ENCODE peak calls at places on chromosomes 2 and 18, in five cellular contexts. E is K562, U is astrocyte, R is lower lobe of right lung, F is spleen. W is an unnamed sample. For H3K9me3, the result is how much of the 10 kb centered on the place peaks cover.

GRCh38 chr2:19355416-19355821 is 3.0 kb downstream of the OSR1 start:
- DNase-seq in E (no peak), U (no peak), R (no peak), F (no peak), W (no peak)

GRCh38 chr2:133497261-133497893 is 70.9 kb downstream of the NCKAP5 start:
- DNase-seq in E (no peak), U (peak), R (no peak), F (no peak), W (no peak)

GRCh38 chr18:78754311-78755043 is 225.1 kb upstream of the SALL3 start:
- DNase-seq in E (no peak), U (no peak), R (peak), F (peak), W (no peak)

GRCh38 chr18:28177828-28178635 is 1.1 kb upstream of the CDH2 start:
- DNase-seq in E (no peak), U (peak), R (no peak), F (no peak), W (no peak)

GRCh38 chr2:43798300-43798699 is 24.5 kb downstream of the DYNC2LI1 start:
- DNase-seq in E (peak), U (no peak), R (no peak), F (no peak), W (no peak)

GRCh38 chr18:48356909-48357631 is 52.1 kb downstream of the ZBTB7C start:
- DNase-seq in E (no peak), U (no peak), R (no peak), F (no peak), W (no peak)

GRCh38 chr18:75221397-75221796 is 10.8 kb downstream of the TSHZ1 start:
- DNase-seq in E (no peak), U (no peak), R (no peak), F (no peak), W (no peak)

GRCh38 chr2:101956465-101957030 is 35.2 kb upstream of the IL1R2 start:
- DNase-seq in E (no peak), U (no peak), R (no peak), F (no peak), W (no peak)

GRCh38 chr2:86035883-86036789 is 69.5 kb downstream of the POLR1A start:
- DNase-seq in E (no peak), U (peak), R (peak), F (peak), W (peak)

GRCh38 chr2:89829828-89830227 is 1138.4 kb downstream of the RPIA start:
- DNase-seq in E (no peak), U (no peak), R (no peak), F (no peak), W (no peak)

GRCh38 chr18:36153203-36153602 is 23.5 kb downstream of the ELP2 start:
- DNase-seq in E (no peak), U (peak), R (no peak), F (no peak), W (peak)

GRCh38 chr2:240946046-240946445 is 39.9 kb downstream of the CROCC2 start:
- DNase-seq in E (no peak), U (no peak), R (no peak), F (peak), W (no peak)

GRCh38 chr2:190792956-190793888 is 87.4 kb upstream of the GLS start:
- DNase-seq in E (no peak), U (peak), R (no peak), F (no peak), W (no peak)

GRCh38 chr18:51070545-51070944 is 40.5 kb downstream of the SMAD4 start:
- DNase-seq in E (no peak), U (peak), R (no peak), F (no peak), W (peak)

DNA sequence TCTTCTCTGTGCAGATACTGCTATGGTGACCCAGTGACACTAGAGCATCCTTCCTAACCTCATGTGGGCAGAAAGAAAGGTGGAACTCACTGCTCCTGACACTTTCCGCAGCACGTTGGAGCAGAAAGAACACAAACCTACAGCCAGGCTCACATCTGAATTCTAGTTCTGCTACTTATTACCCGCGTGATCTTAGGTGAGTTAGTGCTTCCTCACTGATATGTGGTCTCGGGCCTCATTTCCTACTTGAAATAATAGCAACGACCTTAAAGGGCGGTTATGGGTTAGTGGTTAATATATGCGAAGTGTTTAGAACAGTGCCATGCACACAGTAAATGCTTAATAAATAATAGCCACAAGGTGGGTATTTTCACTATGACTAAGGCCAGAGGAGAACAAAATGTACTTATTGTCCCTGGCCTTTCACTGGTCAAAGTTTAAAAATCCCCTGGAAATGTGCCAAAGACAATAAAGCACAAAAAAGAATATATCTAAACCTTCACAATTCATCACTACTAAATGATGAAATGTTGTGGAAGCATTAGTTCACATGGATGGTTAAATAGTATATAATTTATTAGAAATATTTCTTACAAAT is 66.6 kb downstream of the MYOM1 start:
- DNase-seq in E (no peak), U (no peak), R (no peak), F (no peak), W (no peak)
- H3K4me3 ChIP-seq in E (no peak), U (no peak), R (no peak), F (no peak), W (no peak)

DNA sequence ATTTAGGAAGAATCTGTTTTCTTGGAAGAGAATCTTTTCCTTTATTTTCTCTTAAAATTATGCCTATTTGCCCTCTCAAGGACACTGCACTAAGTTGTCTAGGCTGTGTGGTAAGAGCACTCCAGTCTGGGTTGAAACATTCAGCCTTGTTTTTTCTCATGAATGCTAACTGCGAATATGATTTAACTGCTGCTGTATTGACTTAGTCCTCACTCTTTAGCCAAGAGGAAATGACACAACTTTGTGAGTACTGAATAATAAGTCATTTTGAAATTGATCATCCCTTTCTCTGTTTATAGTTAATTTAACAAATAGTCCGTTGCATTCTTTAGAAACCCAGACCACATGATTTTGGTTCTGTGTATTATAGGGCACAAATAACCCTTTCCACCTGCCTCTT is 4.5 kb upstream of the RND3 start:
- DNase-seq in E (no peak), U (peak), R (no peak), F (no peak), W (no peak)
- H3K27ac ChIP-seq in E (no peak), U (no peak), R (no peak), F (no peak), W (no peak)

DNA sequence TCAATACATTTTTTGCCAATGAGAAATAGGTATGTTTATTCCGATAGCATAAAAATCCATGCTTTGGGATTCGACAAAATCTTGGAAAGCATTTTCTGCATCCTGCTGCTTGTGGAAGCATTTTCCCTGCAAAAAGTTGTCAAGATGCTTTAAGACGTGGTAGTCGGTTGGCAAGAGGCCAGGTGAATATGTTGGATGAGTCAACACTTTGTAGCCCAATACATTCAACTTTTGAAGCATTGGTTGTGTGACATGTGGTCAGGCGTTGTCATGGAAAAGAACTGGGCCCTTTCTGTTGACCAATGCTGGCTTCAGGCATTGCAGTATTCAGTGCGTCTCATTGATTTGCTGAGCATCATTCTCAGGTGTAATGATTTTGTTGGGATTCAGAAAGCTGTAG is 764.5 kb downstream of the TRIB2 start:
- DNase-seq in E (no peak), U (peak), R (no peak), F (no peak), W (no peak)
- H3K9me3 ChIP-seq in E (under half), U (under half), R (under half), F (under half), W (under half)

GRCh38 chr18:70418551-70419311 is 129.9 kb downstream of the SOCS6 start:
- DNase-seq in E (no peak), U (peak), R (no peak), F (no peak), W (no peak)

GRCh38 chr18:70414315-70414714 is 125.5 kb downstream of the SOCS6 start:
- DNase-seq in E (no peak), U (no peak), R (no peak), F (no peak), W (no peak)

GRCh38 chr18:70415823-70416488 is 127.1 kb downstream of the SOCS6 start:
- DNase-seq in E (no peak), U (no peak), R (no peak), F (no peak), W (no peak)

GRCh38 chr18:70417847-70418246 is 129.0 kb downstream of the SOCS6 start:
- DNase-seq in E (no peak), U (no peak), R (no peak), F (no peak), W (no peak)

DNA sequence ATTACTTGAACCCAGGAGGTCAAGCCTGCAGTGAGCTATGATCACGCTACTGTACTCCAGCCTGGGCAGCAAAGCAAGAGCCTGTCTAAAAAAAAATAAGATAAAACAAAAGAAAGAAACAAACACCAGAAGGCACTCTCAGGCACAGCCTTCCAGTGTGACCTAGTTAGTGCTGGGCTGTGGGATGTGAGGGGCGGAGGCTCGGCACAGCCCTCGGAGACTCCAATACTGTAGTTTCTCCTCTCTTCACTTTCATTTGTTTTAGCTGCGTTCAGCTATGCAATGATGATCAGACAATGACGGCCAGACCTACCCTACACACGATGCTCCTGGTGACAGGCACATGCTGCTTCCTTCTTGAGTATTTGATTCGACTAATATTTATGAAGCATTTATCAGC is 127.7 kb downstream of the SOCS6 start:
- DNase-seq in E (no peak), U (no peak), R (no peak), F (no peak), W (no peak)
- H3K4me3 ChIP-seq in E (no peak), U (no peak), R (no peak), F (no peak), W (no peak)

GRCh38 chr2:187566266-187566665 is 12.0 kb upstream of the TFPI start:
- DNase-seq in E (no peak), U (no peak), R (no peak), F (no peak), W (no peak)
- H3K27ac ChIP-seq in E (no peak), U (no peak), R (no peak), F (no peak), W (no peak)

GRCh38 chr2:239884875-239885274 is 140.3 kb downstream of the NDUFA10 start:
- DNase-seq in E (no peak), U (no peak), R (no peak), F (no peak), W (no peak)
- H3K9me3 ChIP-seq in E (under half), U (under half), R (under half), F (under half), W (under half)

GRCh38 chr2:36696533-36696932 is at the start of gene VIT:
- DNase-seq in E (no peak), U (peak), R (no peak), F (no peak), W (no peak)
- H3K4me3 ChIP-seq in E (no peak), U (peak), R (no peak), F (no peak), W (no peak)